ENCODE peak calls at places on chromosomes 3 and 15, in six cellular contexts. One of them, this sample, is unnamed.
A peak's percentile ranks its signal among the peaks of the same experiment; 100 is the strongest.

GRCh38 chr3:11696054-11696453 is 52.3 kb upstream of the VGLL4 start:
- DNase-seq in uterus: no peak
- DNase-seq in stomach: no peak
- DNase-seq in tibial nerve: no peak
- DNase-seq in esophagus muscularis mucosa: no peak
- DNase-seq in heart left ventricle: no peak
- DNase-seq in this sample: no peak

GRCh38 chr3:94978076-94978475 is 915.2 kb downstream of the NSUN3 start:
- DNase-seq in heart left ventricle: no peak
- DNase-seq in tibial nerve: no peak
- DNase-seq in esophagus muscularis mucosa: no peak
- DNase-seq in uterus: no peak
- DNase-seq in stomach: no peak
- DNase-seq in this sample: no peak

GRCh38 chr3:196120291-196120951 is 38.5 kb upstream of the TFRC start:
- DNase-seq in stomach: no peak
- DNase-seq in tibial nerve: no peak
- DNase-seq in esophagus muscularis mucosa: no peak
- DNase-seq in uterus: no peak
- DNase-seq in heart left ventricle: peak; percentile 60
- DNase-seq in this sample: no peak

GRCh38 chr3:172749201-172749965 is 1.1 kb upstream of the ECT2 start:
- DNase-seq in heart left ventricle: no peak
- DNase-seq in tibial nerve: no peak
- DNase-seq in uterus: peak; percentile 22
- DNase-seq in stomach: peak; percentile 39
- DNase-seq in esophagus muscularis mucosa: no peak
- DNase-seq in this sample: peak; percentile 27

GRCh38 chr3:150410311-150411105 is 2.4 kb downstream of the TSC22D2 start:
- DNase-seq in esophagus muscularis mucosa: no peak
- DNase-seq in tibial nerve: no peak
- DNase-seq in heart left ventricle: peak; percentile 44
- DNase-seq in stomach: peak; percentile 46
- DNase-seq in uterus: peak; percentile 26
- DNase-seq in this sample: no peak

GRCh38 chr3:8443829-8444791 is 57.5 kb upstream of the LMCD1 start:
- DNase-seq in esophagus muscularis mucosa: no peak
- DNase-seq in heart left ventricle: peak; percentile 88
- DNase-seq in tibial nerve: peak; percentile 47
- DNase-seq in uterus: peak; percentile 66
- DNase-seq in stomach: peak; percentile 94
- DNase-seq in this sample: peak; percentile 88

GRCh38 chr3:16523778-16524177 is 10.3 kb upstream of the RFTN1 start:
- DNase-seq in stomach: no peak
- DNase-seq in uterus: no peak
- DNase-seq in tibial nerve: no peak
- DNase-seq in esophagus muscularis mucosa: no peak
- DNase-seq in heart left ventricle: no peak
- DNase-seq in this sample: no peak

GRCh38 chr15:34708422-34708821 is 46.4 kb downstream of the GJD2 start:
- DNase-seq in uterus: no peak
- DNase-seq in stomach: no peak
- DNase-seq in heart left ventricle: no peak
- DNase-seq in tibial nerve: no peak
- DNase-seq in esophagus muscularis mucosa: no peak
- DNase-seq in this sample: no peak

GRCh38 chr3:127019449-127019848 is 36.5 kb downstream of the PLXNA1 start:
- DNase-seq in stomach: no peak
- DNase-seq in heart left ventricle: no peak
- DNase-seq in tibial nerve: no peak
- DNase-seq in uterus: no peak
- DNase-seq in esophagus muscularis mucosa: no peak
- DNase-seq in this sample: peak; percentile 86

GRCh38 chr3:179666436-179667035 is 13.7 kb downstream of the USP13 start:
- DNase-seq in stomach: peak; percentile 38
- DNase-seq in tibial nerve: no peak
- DNase-seq in esophagus muscularis mucosa: no peak
- DNase-seq in uterus: no peak
- DNase-seq in heart left ventricle: peak; percentile 91
- DNase-seq in this sample: no peak

GRCh38 chr3:13824521-13825316 is 55.2 kb downstream of the WNT7A start:
- DNase-seq in heart left ventricle: no peak
- DNase-seq in tibial nerve: no peak
- DNase-seq in stomach: no peak
- DNase-seq in esophagus muscularis mucosa: no peak
- DNase-seq in uterus: no peak
- DNase-seq in this sample: no peak

GRCh38 chr15:45197512-45197911 is 9.7 kb upstream of the SHF start:
- DNase-seq in tibial nerve: no peak
- DNase-seq in esophagus muscularis mucosa: no peak
- DNase-seq in stomach: no peak
- DNase-seq in uterus: no peak
- DNase-seq in heart left ventricle: no peak
- DNase-seq in this sample: no peak

GRCh38 chr3:9276761-9277370 is 27.4 kb upstream of the SRGAP3 start:
- DNase-seq in tibial nerve: no peak
- DNase-seq in heart left ventricle: no peak
- DNase-seq in uterus: no peak
- DNase-seq in esophagus muscularis mucosa: no peak
- DNase-seq in stomach: no peak
- DNase-seq in this sample: no peak

GRCh38 chr15:35047996-35048395 is 37.1 kb downstream of the NANOGP8 start:
- DNase-seq in esophagus muscularis mucosa: no peak
- DNase-seq in uterus: no peak
- DNase-seq in stomach: no peak
- DNase-seq in tibial nerve: no peak
- DNase-seq in heart left ventricle: no peak
- DNase-seq in this sample: no peak

GRCh38 chr15:64110945-64111678 is 15.3 kb downstream of the SNX1 start:
- DNase-seq in tibial nerve: no peak
- DNase-seq in esophagus muscularis mucosa: no peak
- DNase-seq in heart left ventricle: no peak
- DNase-seq in stomach: no peak
- DNase-seq in uterus: no peak
- DNase-seq in this sample: no peak

GRCh38 chr15:31571676-31572075 is 245.0 kb downstream of the KLF13 start:
- DNase-seq in uterus: no peak
- DNase-seq in heart left ventricle: no peak
- DNase-seq in esophagus muscularis mucosa: no peak
- DNase-seq in stomach: no peak
- DNase-seq in tibial nerve: no peak
- DNase-seq in this sample: no peak

GRCh38 chr15:99129644-99130043 is 24.8 kb downstream of the SYNM start:
- DNase-seq in esophagus muscularis mucosa: no peak
- DNase-seq in stomach: no peak
- DNase-seq in heart left ventricle: no peak
- DNase-seq in tibial nerve: no peak
- DNase-seq in uterus: no peak
- DNase-seq in this sample: no peak

GRCh38 chr3:8554725-8555621 is 53.4 kb downstream of the LMCD1 start:
- DNase-seq in stomach: no peak
- DNase-seq in uterus: peak; percentile 56
- DNase-seq in esophagus muscularis mucosa: no peak
- DNase-seq in heart left ventricle: peak; percentile 45
- DNase-seq in tibial nerve: no peak
- DNase-seq in this sample: no peak

GRCh38 chr3:133452603-133453313 is 52.9 kb downstream of the BFSP2 start:
- DNase-seq in uterus: no peak
- DNase-seq in stomach: no peak
- DNase-seq in esophagus muscularis mucosa: no peak
- DNase-seq in tibial nerve: no peak
- DNase-seq in heart left ventricle: no peak
- DNase-seq in this sample: no peak

GRCh38 chr3:22491326-22491725 is 711.8 kb upstream of the UBE2E2 start:
- DNase-seq in tibial nerve: no peak
- DNase-seq in esophagus muscularis mucosa: no peak
- DNase-seq in stomach: no peak
- DNase-seq in heart left ventricle: no peak
- DNase-seq in uterus: no peak
- DNase-seq in this sample: no peak

GRCh38 chr3:137032465-137033120 is 74.8 kb downstream of the IL20RB start:
- DNase-seq in heart left ventricle: peak; percentile 87
- DNase-seq in uterus: peak; percentile 83
- DNase-seq in esophagus muscularis mucosa: peak; percentile 95
- DNase-seq in stomach: peak; percentile 90
- DNase-seq in tibial nerve: peak; percentile 85
- DNase-seq in this sample: peak; percentile 79

GRCh38 chr3:62312201-62312600 is 61.1 kb downstream of the FEZF2 start:
- DNase-seq in tibial nerve: no peak
- DNase-seq in heart left ventricle: no peak
- DNase-seq in esophagus muscularis mucosa: no peak
- DNase-seq in uterus: no peak
- DNase-seq in stomach: no peak
- DNase-seq in this sample: no peak

GRCh38 chr3:187183210-187183862 is 13.9 kb upstream of the RTP1 start:
- DNase-seq in uterus: no peak
- DNase-seq in esophagus muscularis mucosa: no peak
- DNase-seq in heart left ventricle: peak; percentile 31
- DNase-seq in tibial nerve: no peak
- DNase-seq in stomach: no peak
- DNase-seq in this sample: no peak

GRCh38 chr3:53056442-53056841 is 10.6 kb upstream of the SFMBT1 start:
- DNase-seq in tibial nerve: no peak
- DNase-seq in esophagus muscularis mucosa: no peak
- DNase-seq in stomach: peak; percentile 17
- DNase-seq in uterus: no peak
- DNase-seq in heart left ventricle: no peak
- DNase-seq in this sample: no peak

GRCh38 chr15:25901841-25902610 is 38.9 kb upstream of the ATP10A start:
- DNase-seq in stomach: no peak
- DNase-seq in tibial nerve: no peak
- DNase-seq in esophagus muscularis mucosa: no peak
- DNase-seq in heart left ventricle: no peak
- DNase-seq in uterus: no peak
- DNase-seq in this sample: no peak

GRCh38 chr15:85137507-85138175 is 156.0 kb downstream of the PDE8A start:
- DNase-seq in tibial nerve: no peak
- DNase-seq in esophagus muscularis mucosa: peak; percentile 50
- DNase-seq in uterus: no peak
- DNase-seq in heart left ventricle: no peak
- DNase-seq in stomach: no peak
- DNase-seq in this sample: no peak

GRCh38 chr15:67120009-67120838 is 54.8 kb downstream of the SMAD3 start:
- DNase-seq in uterus: no peak
- DNase-seq in stomach: no peak
- DNase-seq in heart left ventricle: no peak
- DNase-seq in tibial nerve: no peak
- DNase-seq in esophagus muscularis mucosa: no peak
- DNase-seq in this sample: no peak
- TF ChIP-seq POLR2A in uterus: no peak
- TF ChIP-seq POLR2A in stomach: no peak
- TF ChIP-seq POLR2A in heart left ventricle: no peak
- TF ChIP-seq POLR2A in tibial nerve: no peak
- TF ChIP-seq POLR2A in esophagus muscularis mucosa: no peak
- TF ChIP-seq POLR2A in this sample: no peak

GRCh38 chr15:66704783-66705113 is 2.7 kb downstream of the SMAD6 start:
- DNase-seq in tibial nerve: no peak
- DNase-seq in stomach: peak; percentile 42
- DNase-seq in heart left ventricle: no peak
- DNase-seq in uterus: no peak
- DNase-seq in esophagus muscularis mucosa: no peak
- DNase-seq in this sample: no peak
- TF ChIP-seq POLR2A in tibial nerve: no peak
- TF ChIP-seq POLR2A in stomach: no peak
- TF ChIP-seq POLR2A in heart left ventricle: no peak
- TF ChIP-seq POLR2A in uterus: no peak
- TF ChIP-seq POLR2A in esophagus muscularis mucosa: no peak
- TF ChIP-seq POLR2A in this sample: no peak

DNA sequence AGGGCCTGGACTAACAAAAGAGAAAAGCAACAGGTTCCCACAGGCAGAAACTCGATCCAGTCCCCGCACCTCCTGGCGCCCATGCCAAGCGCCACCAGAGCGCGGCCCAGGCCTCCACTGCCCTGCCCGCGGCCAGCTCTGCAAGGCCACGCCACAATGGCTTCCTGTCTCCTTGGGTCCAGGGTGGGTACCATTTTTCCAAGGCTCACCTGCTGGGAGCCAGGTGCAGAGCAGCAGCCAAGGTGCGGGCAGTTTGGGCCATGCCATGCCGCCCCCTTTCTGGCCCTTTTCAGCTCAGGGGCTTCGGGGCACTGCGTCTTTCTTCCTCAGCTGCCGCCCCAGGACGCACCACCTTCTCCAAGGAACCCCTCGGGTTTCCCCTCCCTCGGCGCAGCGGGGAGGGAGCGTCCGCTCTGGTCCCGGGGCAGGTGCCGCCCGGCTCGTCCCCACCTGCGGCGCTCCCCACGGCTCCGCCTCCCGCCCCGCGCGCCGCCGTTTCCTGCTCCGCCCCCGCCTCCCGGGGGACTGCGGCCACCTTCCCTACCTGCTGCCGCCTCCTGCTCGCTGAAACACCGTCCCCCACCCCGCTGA is at the start of gene ILDR1:
- DNase-seq in uterus: no peak
- DNase-seq in tibial nerve: no peak
- DNase-seq in esophagus muscularis mucosa: peak; percentile 80
- DNase-seq in stomach: peak; percentile 53
- DNase-seq in heart left ventricle: no peak
- DNase-seq in this sample: no peak
- TF ChIP-seq POLR2A in uterus: no peak
- TF ChIP-seq POLR2A in tibial nerve: no peak
- TF ChIP-seq POLR2A in esophagus muscularis mucosa: no peak
- TF ChIP-seq POLR2A in stomach: no peak
- TF ChIP-seq POLR2A in heart left ventricle: no peak
- TF ChIP-seq POLR2A in this sample: no peak

DNA sequence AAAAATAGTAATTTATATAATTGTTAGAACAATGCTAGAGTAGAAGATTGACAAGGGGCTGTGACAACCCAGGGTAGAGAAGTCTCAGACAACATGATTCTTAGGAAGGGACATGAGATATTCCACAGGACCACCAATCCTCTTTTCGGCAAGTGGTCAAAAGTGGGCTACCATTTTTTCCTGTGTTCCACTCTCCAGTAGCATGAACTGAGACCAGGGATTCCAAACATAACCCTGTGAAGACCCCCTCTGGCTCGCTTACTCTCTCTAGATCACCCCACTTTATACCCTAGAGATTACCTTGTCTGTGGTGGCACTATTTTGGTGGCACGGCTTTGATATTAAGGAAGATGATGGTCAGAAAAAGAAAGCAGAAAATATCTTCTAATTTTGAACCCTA is 960 bp downstream of the GCSAM start:
- DNase-seq in uterus: no peak
- DNase-seq in tibial nerve: no peak
- DNase-seq in esophagus muscularis mucosa: no peak
- DNase-seq in stomach: no peak
- DNase-seq in heart left ventricle: no peak
- DNase-seq in this sample: no peak
- TF ChIP-seq POLR2A in uterus: no peak
- TF ChIP-seq POLR2A in tibial nerve: no peak
- TF ChIP-seq POLR2A in esophagus muscularis mucosa: no peak
- TF ChIP-seq POLR2A in stomach: no peak
- TF ChIP-seq POLR2A in heart left ventricle: no peak
- TF ChIP-seq POLR2A in this sample: no peak

GRCh38 chr15:65130941-65131340 is 2.7 kb downstream of the PDCD7 start:
- DNase-seq in esophagus muscularis mucosa: no peak
- DNase-seq in stomach: no peak
- DNase-seq in tibial nerve: no peak
- DNase-seq in heart left ventricle: no peak
- DNase-seq in uterus: no peak
- DNase-seq in this sample: no peak

GRCh38 chr15:65132841-65133549 is 613 bp downstream of the PDCD7 start:
- DNase-seq in tibial nerve: no peak
- DNase-seq in uterus: no peak
- DNase-seq in heart left ventricle: peak; percentile 36
- DNase-seq in stomach: peak; percentile 45
- DNase-seq in esophagus muscularis mucosa: no peak
- DNase-seq in this sample: peak; percentile 35

GRCh38 chr15:65133550-65134200 is at the start of gene PDCD7:
- DNase-seq in tibial nerve: peak; percentile 64
- DNase-seq in esophagus muscularis mucosa: peak; percentile 95
- DNase-seq in uterus: peak; percentile 80
- DNase-seq in stomach: peak; percentile 88
- DNase-seq in heart left ventricle: peak; percentile 94
- DNase-seq in this sample: peak; percentile 81
- TF ChIP-seq POLR2A in tibial nerve: peak; percentile 31
- TF ChIP-seq POLR2A in esophagus muscularis mucosa: peak; percentile 21
- TF ChIP-seq POLR2A in uterus: peak; percentile 59
- TF ChIP-seq POLR2A in stomach: peak; percentile 62
- TF ChIP-seq POLR2A in heart left ventricle: peak; percentile 69
- TF ChIP-seq POLR2A in this sample: peak; percentile 93